ENCODE peak calls at places on chromosomes 12 and 14, in six cellular contexts. V is progenitor cell of endocrine pancreas, I is MCF 10A, H is Calu3, U is cardiac fibroblast, Y is endothelial cell. K is an unnamed sample.

GRCh38 chr12:214005-214736 is at the start of gene SLC6A12:
- DNase-seq in I (peak), H (no peak), U (no peak), Y (no peak), V (no peak), K (no peak)

GRCh38 chr14:74816124-74816523 is 53.0 kb downstream of the YLPM1 start:
- DNase-seq in V (no peak), Y (no peak), H (no peak), I (no peak), U (no peak), K (no peak)

GRCh38 chr14:91380610-91381371 is 36.8 kb downstream of the CCDC88C start:
- DNase-seq in Y (no peak), H (no peak), I (peak), V (no peak), U (peak), K (no peak)

GRCh38 chr14:50351016-50351415 is 38.9 kb downstream of the DMAC2L start:
- DNase-seq in Y (no peak), U (no peak), V (no peak), H (no peak), I (no peak), K (no peak)

GRCh38 chr12:109981311-109981710 is 14.9 kb downstream of the GIT2 start:
- DNase-seq in U (no peak), H (no peak), I (no peak), V (no peak), Y (no peak), K (no peak)

GRCh38 chr12:176321-177181 is 37.4 kb downstream of the SLC6A12 start:
- DNase-seq in U (peak), H (peak), I (peak), V (no peak), Y (no peak), K (peak)

GRCh38 chr14:58547649-58548048 is 90.1 kb upstream of the DACT1 start:
- DNase-seq in Y (no peak), U (no peak), H (no peak), I (no peak), V (no peak), K (no peak)

GRCh38 chr14:46985529-46986137 is 334.1 kb upstream of the RPL10L start:
- DNase-seq in I (no peak), Y (no peak), U (no peak), H (no peak), V (no peak), K (no peak)

GRCh38 chr12:47903927-47904646 is 707 bp downstream of the VDR start:
- DNase-seq in V (no peak), U (peak), Y (no peak), I (peak), H (peak), K (no peak)

GRCh38 chr12:20513189-20513588 is 144.9 kb downstream of the PDE3A start:
- DNase-seq in H (no peak), V (no peak), Y (no peak), I (peak), U (no peak), K (no peak)

GRCh38 chr12:88361493-88361892 is 218.8 kb downstream of the KITLG start:
- DNase-seq in V (no peak), Y (no peak), H (no peak), U (no peak), I (peak), K (no peak)

GRCh38 chr12:123003257-123003656 is 22.8 kb downstream of the ARL6IP4 start:
- DNase-seq in H (no peak), Y (no peak), I (no peak), U (no peak), V (no peak), K (no peak)

GRCh38 chr14:103023881-103024473 is 33.4 kb downstream of the CDC42BPB start:
- DNase-seq in U (peak), H (no peak), V (no peak), I (peak), Y (peak), K (peak)

GRCh38 chr12:69120331-69120730 is 119.0 kb upstream of the CPSF6 start:
- DNase-seq in U (no peak), I (no peak), Y (no peak), H (no peak), V (no peak), K (no peak)

GRCh38 chr12:87120440-87120839 is 864.2 kb upstream of the MGAT4C start:
- DNase-seq in Y (no peak), H (no peak), I (peak), V (no peak), U (peak), K (no peak)

GRCh38 chr14:55794655-55795583 is 214.9 kb downstream of the KTN1 start:
- DNase-seq in I (peak), H (peak), Y (no peak), V (no peak), U (peak), K (no peak)

GRCh38 chr12:98136544-98136943 is 378.8 kb upstream of the TMPO start:
- DNase-seq in U (no peak), Y (no peak), I (no peak), V (no peak), H (no peak), K (no peak)

GRCh38 chr12:69131073-69131472 is 108.3 kb upstream of the CPSF6 start:
- DNase-seq in V (no peak), H (no peak), U (no peak), I (no peak), Y (no peak), K (no peak)

GRCh38 chr12:2287151-2287550 is 234.4 kb downstream of the CACNA1C start:
- DNase-seq in I (no peak), H (no peak), Y (no peak), V (no peak), U (no peak), K (no peak)

GRCh38 chr12:21941522-21942376 is 523 bp upstream of the ABCC9 start:
- DNase-seq in U (peak), H (no peak), I (no peak), V (peak), Y (peak), K (peak)

GRCh38 chr12:100899301-100899700 is 104.7 kb downstream of the ANO4 start:
- DNase-seq in I (no peak), U (no peak), H (no peak), Y (no peak), V (no peak), K (no peak)

GRCh38 chr12:82174936-82175335 is 183.3 kb downstream of the CCDC59 start:
- DNase-seq in U (no peak), H (peak), Y (no peak), I (no peak), V (no peak), K (no peak)

GRCh38 chr14:75453817-75454434 is 26.1 kb downstream of the JDP2 start:
- DNase-seq in H (no peak), Y (no peak), V (no peak), U (no peak), I (no peak), K (no peak)

GRCh38 chr12:131892711-131893604 is 1.5 kb upstream of the ULK1 start:
- DNase-seq in Y (no peak), H (no peak), I (no peak), V (no peak), U (no peak), K (no peak)

GRCh38 chr14:100106260-100106659 is 41.0 kb downstream of the EVL start:
- DNase-seq in U (no peak), V (no peak), I (no peak), Y (no peak), H (no peak), K (no peak)

GRCh38 chr12:532908-533565 is 73.3 kb downstream of the B4GALNT3 start:
- DNase-seq in Y (no peak), V (no peak), U (no peak), I (peak), H (no peak), K (no peak)

GRCh38 chr14:61140872-61141271 is 140.3 kb downstream of the TMEM30B start:
- DNase-seq in U (peak), H (no peak), V (no peak), I (no peak), Y (no peak), K (no peak)

GRCh38 chr14:74737753-74738325 is 24.9 kb downstream of the FCF1 start:
- DNase-seq in U (peak), I (peak), Y (no peak), V (no peak), H (no peak), K (no peak)

GRCh38 chr14:101022121-101022520 is 118.6 kb upstream of the RTL1 start:
- DNase-seq in I (no peak), V (no peak), H (no peak), U (no peak), Y (no peak), K (no peak)

GRCh38 chr14:68561531-68562007 is 231.3 kb downstream of the ZFP36L1 start:
- DNase-seq in U (no peak), I (no peak), H (no peak), Y (no peak), V (no peak), K (no peak)

GRCh38 chr12:49000346-49000745 is 1.2 kb upstream of the DDN start:
- DNase-seq in I (no peak), V (no peak), H (no peak), U (no peak), Y (no peak), K (no peak)

GRCh38 chr12:132310181-132311040 is 19.0 kb downstream of the GALNT9 start:
- DNase-seq in H (no peak), V (no peak), U (peak), I (no peak), Y (no peak), K (no peak)

GRCh38 chr12:66087365-66087943 is 43.1 kb downstream of the LLPH start:
- DNase-seq in V (peak), I (peak), Y (peak), H (peak), U (peak), K (peak)

GRCh38 chr12:119665164-119665929 is 2.6 kb upstream of the PRKAB1 start:
- DNase-seq in H (no peak), I (no peak), Y (no peak), U (no peak), V (no peak), K (no peak)

GRCh38 chr14:97354119-97354722 is 557.0 kb downstream of the VRK1 start:
- DNase-seq in H (no peak), Y (no peak), I (no peak), U (no peak), V (no peak), K (no peak)

DNA sequence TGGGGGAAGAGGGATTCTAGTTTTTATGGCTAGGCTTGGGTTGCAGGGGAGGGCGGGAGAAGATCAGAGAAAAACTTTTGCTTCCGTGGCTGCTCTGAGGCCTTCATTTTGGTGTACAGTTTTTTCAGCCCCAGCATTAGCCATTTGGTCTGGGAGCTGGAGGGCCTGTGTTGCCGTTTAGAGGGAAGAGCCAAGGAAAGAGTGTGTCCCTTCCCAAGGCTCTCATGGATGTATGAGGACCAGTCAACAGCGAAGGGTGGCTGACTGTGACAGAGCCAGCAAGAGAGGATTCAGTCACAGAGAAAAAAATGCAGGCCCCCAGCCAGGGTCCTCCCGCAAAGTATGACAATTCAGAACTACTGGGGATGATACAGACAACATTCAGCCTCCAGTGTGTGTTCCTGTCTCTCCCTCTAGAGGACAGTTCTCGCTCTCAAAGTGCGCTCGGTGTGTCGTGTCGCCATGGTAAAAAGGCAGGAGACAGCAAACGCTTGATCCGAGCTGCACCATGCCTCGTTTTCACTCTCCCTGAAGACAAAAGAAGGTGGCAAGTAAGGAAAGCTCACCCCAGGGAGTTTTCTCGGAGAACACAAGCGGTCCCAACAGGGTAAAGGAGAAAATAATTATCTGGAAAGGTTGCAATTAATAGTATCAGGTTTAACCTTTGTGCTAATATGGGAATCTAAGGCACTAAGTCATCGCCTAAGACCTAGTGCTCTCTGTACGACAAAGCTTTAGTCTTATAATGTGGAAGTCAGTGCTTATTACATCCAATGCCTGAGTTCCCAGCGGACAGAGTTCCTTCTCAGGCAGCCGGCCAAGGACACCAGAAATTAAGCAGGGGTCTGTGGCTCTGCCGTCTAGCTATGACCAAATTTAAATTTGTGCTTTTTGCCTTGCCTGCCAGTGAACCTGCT is 157.3 kb upstream of the PLXNC1 start:
- DNase-seq in Y (peak), U (peak), I (no peak), H (no peak), V (no peak), K (peak)
- TF ChIP-seq CTCF in Y (no peak), U (peak), I (no peak), H (no peak), V (peak), K (no peak)

DNA sequence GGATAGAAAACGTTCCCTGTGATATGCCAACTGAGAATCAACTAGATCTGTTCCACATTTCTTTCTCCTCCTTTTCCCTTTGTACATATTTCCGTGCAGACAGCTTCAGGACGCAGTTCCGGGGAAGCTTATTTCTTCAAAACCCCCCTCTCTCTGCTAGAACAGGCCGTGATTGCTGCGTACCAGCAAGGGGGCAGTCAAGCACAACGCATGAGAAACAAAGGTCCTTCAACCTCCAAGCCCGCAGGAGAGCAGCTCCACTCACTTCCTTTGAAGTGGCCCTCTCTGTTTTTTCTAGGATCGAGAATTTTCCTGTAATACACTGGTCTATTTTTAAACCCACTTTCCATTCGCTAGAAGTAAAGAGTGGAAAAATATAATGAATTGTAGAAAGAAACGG is 80.8 kb downstream of the ZNF664 start:
- DNase-seq in U (peak), I (no peak), V (no peak), Y (peak), H (no peak), K (peak)
- TF ChIP-seq CTCF in U (peak), I (no peak), V (peak), Y (peak), H (no peak), K (peak)

DNA sequence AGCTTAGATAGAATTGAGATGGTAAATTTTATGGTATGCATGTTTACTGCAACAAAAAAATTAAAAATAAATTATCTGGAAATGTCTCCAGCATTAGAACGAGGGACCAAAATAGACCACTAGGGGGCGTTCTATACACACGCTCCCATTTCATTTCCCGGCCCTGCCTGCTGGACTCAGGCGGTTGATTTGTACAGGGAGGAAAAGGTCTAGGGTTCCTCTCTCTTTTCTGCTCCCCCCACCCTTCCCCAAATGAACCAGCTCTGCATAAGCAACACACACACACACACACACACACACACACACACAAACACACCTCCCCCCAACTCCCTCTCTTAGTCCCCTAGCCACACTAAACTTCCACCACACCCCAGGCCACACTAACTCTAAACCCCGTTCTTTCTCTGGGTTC is 7.8 kb upstream of the DTX1 start:
- DNase-seq in I (peak), U (peak), V (peak), Y (peak), H (peak), K (peak)
- TF ChIP-seq CTCF in I (peak), U (peak), V (peak), Y (peak), H (peak), K (peak)

GRCh38 chr12:57454566-57455373 is at the start of gene INHBE:
- DNase-seq in V (no peak), I (peak), U (peak), H (peak), Y (no peak), K (peak)

GRCh38 chr12:57451233-57451778 is 3.8 kb upstream of the INHBE start:
- DNase-seq in V (no peak), I (no peak), H (no peak), Y (no peak), U (no peak), K (no peak)

GRCh38 chr12:57452181-57452936 is 2.7 kb upstream of the INHBE start:
- DNase-seq in H (no peak), Y (no peak), I (peak), V (no peak), U (peak), K (peak)

GRCh38 chr12:57454213-57454565 is 918 bp upstream of the INHBE start:
- DNase-seq in H (no peak), I (no peak), V (no peak), Y (no peak), U (no peak), K (no peak)

DNA sequence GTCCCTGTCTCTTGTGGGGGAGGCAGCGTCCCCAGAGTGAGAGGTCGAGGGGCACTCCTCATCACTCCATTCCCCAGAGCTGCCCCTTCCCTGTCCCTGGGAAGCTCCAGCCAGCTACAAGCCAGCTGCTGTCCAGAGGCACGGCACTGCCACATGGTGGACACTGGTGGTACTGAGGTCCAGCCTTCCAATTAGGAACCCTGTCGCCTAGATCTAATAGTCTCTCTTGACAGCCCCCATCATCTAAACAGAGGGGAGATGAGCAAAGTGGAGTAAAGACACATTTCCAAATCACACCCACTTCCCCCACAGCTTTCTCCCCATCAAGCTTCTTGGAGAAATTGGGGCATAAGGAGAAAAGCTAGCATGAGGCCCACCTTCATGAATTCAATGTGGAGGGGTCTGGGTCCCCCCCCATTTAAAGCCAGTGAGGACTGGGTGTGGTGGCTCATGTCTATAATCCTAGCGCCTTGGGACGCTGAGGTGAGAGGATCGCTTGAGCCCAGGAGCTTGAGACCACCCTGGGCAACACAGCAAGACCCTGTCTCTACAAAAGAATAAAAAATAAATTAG is 2.1 kb upstream of the INHBE start:
- DNase-seq in V (peak), I (peak), Y (peak), H (peak), U (peak), K (peak)
- TF ChIP-seq CTCF in V (peak), I (peak), Y (peak), H (peak), U (peak), K (peak)

DNA sequence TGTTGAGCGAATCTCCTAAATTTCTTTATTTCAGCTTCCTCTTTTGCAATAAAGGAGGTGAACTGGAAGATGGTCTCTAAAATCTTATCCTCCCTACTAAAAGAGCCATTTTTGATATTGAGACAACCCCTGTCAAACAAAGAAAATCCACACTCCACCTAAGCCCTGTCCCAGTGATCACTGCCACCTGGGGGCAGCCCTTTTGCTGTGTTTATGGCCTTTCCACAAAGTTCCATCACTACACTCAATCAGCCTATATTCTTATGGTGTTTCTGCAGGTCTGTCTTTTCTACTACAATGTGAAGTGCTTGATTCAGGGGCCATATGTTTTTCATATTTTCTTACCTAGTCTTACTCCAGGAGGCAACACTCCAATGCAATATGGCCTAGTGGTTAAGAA is 163.7 kb downstream of the BMP4 start:
- DNase-seq in Y (no peak), V (no peak), U (no peak), I (peak), H (peak), K (no peak)
- TF ChIP-seq CTCF in Y (no peak), V (no peak), U (peak), I (no peak), H (no peak), K (no peak)

GRCh38 chr12:84512751-84513150 is 399.8 kb downstream of the SLC6A15 start:
- DNase-seq in H (no peak), V (no peak), U (no peak), Y (no peak), I (no peak), K (no peak)

GRCh38 chr12:84506317-84506716 is 406.3 kb downstream of the SLC6A15 start:
- DNase-seq in Y (no peak), I (no peak), H (no peak), V (no peak), U (peak), K (no peak)

GRCh38 chr12:84508943-84509342 is 403.7 kb downstream of the SLC6A15 start:
- DNase-seq in U (peak), Y (no peak), V (no peak), H (no peak), I (peak), K (no peak)

GRCh38 chr12:84507914-84508313 is 404.7 kb downstream of the SLC6A15 start:
- DNase-seq in I (no peak), H (no peak), U (peak), V (no peak), Y (no peak), K (no peak)

GRCh38 chr12:84508325-84508861 is 404.2 kb downstream of the SLC6A15 start:
- DNase-seq in H (peak), V (no peak), Y (no peak), I (peak), U (peak), K (no peak)
- TF ChIP-seq CTCF in H (no peak), V (peak), Y (no peak), I (peak), U (peak), K (no peak)

GRCh38 chr12:102480401-102480800 is at the start of gene IGF1:
- DNase-seq in V (no peak), H (no peak), I (peak), Y (peak), U (peak), K (no peak)
- TF ChIP-seq CTCF in V (no peak), H (no peak), I (no peak), Y (no peak), U (peak), K (no peak)

GRCh38 chr14:51744372-51745150 is 92.9 kb downstream of the FRMD6 start:
- DNase-seq in I (no peak), Y (no peak), U (no peak), V (no peak), H (no peak), K (no peak)

GRCh38 chr14:51750542-51750941 is 98.8 kb downstream of the FRMD6 start:
- DNase-seq in Y (peak), H (no peak), U (no peak), I (peak), V (no peak), K (no peak)
- TF ChIP-seq CTCF in Y (no peak), H (no peak), U (no peak), I (no peak), V (no peak), K (no peak)

GRCh38 chr12:77324763-77325468 is 259.5 kb upstream of the E2F7 start:
- DNase-seq in V (peak), H (peak), Y (peak), U (peak), I (peak), K (peak)
- TF ChIP-seq CTCF in V (peak), H (peak), Y (no peak), U (peak), I (peak), K (no peak)

GRCh38 chr14:77856930-77857329 is 57.0 kb downstream of the ADCK1 start:
- DNase-seq in U (no peak), I (no peak), H (no peak), Y (no peak), V (no peak), K (no peak)
- TF ChIP-seq CTCF in U (no peak), I (no peak), H (no peak), Y (no peak), V (no peak), K (no peak)